ENCODE peak calls at places on chromosomes 4 and X, in four cellular contexts. V is left cardiac atrium; L is upper lobe of right lung; M is CD8-positive, alpha-beta T cell. N is an unnamed sample.

GRCh38 chr4:87543835-87544461 is 14.8 kb upstream of the SPARCL1 start:
- ATAC-seq in V (peak; percentile 71), L (peak; percentile 65), M (no peak), N (peak; percentile 66)

GRCh38 chrX:72716766-72717165 is 2.7 kb upstream of the PHKA1 start:
- ATAC-seq in V (no peak), L (no peak), M (no peak), N (no peak)

GRCh38 chr4:53366301-53366716 is 448 bp upstream of the SCFD2 start:
- ATAC-seq in V (no peak), L (no peak), M (peak; percentile 24), N (no peak)

GRCh38 chrX:109685656-109686078 is 47.4 kb downstream of the ACSL4 start:
- ATAC-seq in V (no peak), L (no peak), M (no peak), N (no peak)

GRCh38 chr4:101306225-101306624 is 41.1 kb downstream of the PPP3CA start:
- ATAC-seq in V (no peak), L (peak; percentile 94), M (no peak), N (no peak)

GRCh38 chrX:44503550-44503949 is 39.1 kb downstream of the FUNDC1 start:
- ATAC-seq in V (no peak), L (no peak), M (no peak), N (peak; percentile 89)

GRCh38 chrX:34656467-34656841 is 631 bp downstream of the TMEM47 start:
- ATAC-seq in V (peak; percentile 12), L (peak; percentile 7), M (no peak), N (no peak)

GRCh38 chr4:95267081-95267480 is 281.7 kb downstream of the UNC5C start:
- ATAC-seq in V (no peak), L (no peak), M (no peak), N (no peak)

GRCh38 chrX:22060451-22060940 is 28.4 kb downstream of the PHEX start:
- ATAC-seq in V (no peak), L (no peak), M (no peak), N (peak; percentile 92)

GRCh38 chrX:19721726-19722370 is 165.6 kb downstream of the SH3KBP1 start:
- ATAC-seq in V (no peak), L (peak; percentile 51), M (no peak), N (no peak)

GRCh38 chr4:120842046-120842445 is 80.5 kb downstream of the PRDM5 start:
- ATAC-seq in V (no peak), L (peak; percentile 62), M (no peak), N (no peak)

GRCh38 chr4:34183916-34184315 is 2060.4 kb downstream of the ARAP2 start:
- ATAC-seq in V (no peak), L (no peak), M (no peak), N (no peak)

GRCh38 chrX:87924619-87925018 is 407.0 kb downstream of the KLHL4 start:
- ATAC-seq in V (no peak), L (no peak), M (no peak), N (no peak)

GRCh38 chr4:168707205-168707604 is 210.4 kb downstream of the PALLD start:
- ATAC-seq in V (peak; percentile 51), L (no peak), M (no peak), N (no peak)

GRCh38 chr4:71962622-71963264 is 69.1 kb upstream of the NPFFR2 start:
- ATAC-seq in V (no peak), L (no peak), M (no peak), N (no peak)

GRCh38 chr4:2135083-2135482 is 76.0 kb downstream of the NAT8L start:
- ATAC-seq in V (no peak), L (peak; percentile 62), M (peak; percentile 71), N (no peak)

GRCh38 chr4:189046642-189047041 is 894.0 kb upstream of the FRG1 start:
- ATAC-seq in V (no peak), L (no peak), M (no peak), N (no peak)

N was measured in esophagus mucosa.